ENCODE peak calls at places on chromosomes 6 and 20, in six cellular contexts. J, L, B, K, Z and N are unnamed samples.

GRCh38 chr6:41719796-41720620 is 15.4 kb downstream of the TFEB start:
- DNase-seq in J (no peak), L (peak; percentile 10), B (no peak), K (no peak), Z (no peak), N (no peak)

GRCh38 chr6:75748743-75749538 is at the start of gene MYO6:
- DNase-seq in J (peak; percentile 70), L (peak; percentile 85), B (peak; percentile 84), K (peak; percentile 78), Z (peak; percentile 26), N (peak; percentile 96)

GRCh38 chr6:167130008-167130677 is 7.2 kb downstream of the CCR6 start:
- DNase-seq in J (no peak), L (no peak), B (no peak), K (no peak), Z (no peak), N (no peak)

GRCh38 chr6:149566372-149567193 is at the start of gene GINM1:
- DNase-seq in J (peak; percentile 66), L (peak; percentile 66), B (peak; percentile 63), K (peak; percentile 76), Z (peak; percentile 44), N (peak; percentile 91)

GRCh38 chr20:16308754-16309153 is 264.5 kb downstream of the KIF16B start:
- DNase-seq in J (no peak), L (no peak), B (no peak), K (no peak), Z (no peak), N (no peak)

GRCh38 chr6:121932071-121933009 is 467.1 kb upstream of the HSF2 start:
- DNase-seq in J (no peak), L (no peak), B (no peak), K (peak; percentile 65), Z (peak; percentile 10), N (peak; percentile 29)

GRCh38 chr6:150492507-150492906 is 107.2 kb upstream of the PLEKHG1 start:
- DNase-seq in J (peak; percentile 37), L (no peak), B (no peak), K (no peak), Z (no peak), N (no peak)

GRCh38 chr20:1302578-1303541 is 26.1 kb downstream of the SDCBP2 start:
- DNase-seq in J (peak; percentile 10), L (no peak), B (no peak), K (no peak), Z (no peak), N (no peak)

DNA sequence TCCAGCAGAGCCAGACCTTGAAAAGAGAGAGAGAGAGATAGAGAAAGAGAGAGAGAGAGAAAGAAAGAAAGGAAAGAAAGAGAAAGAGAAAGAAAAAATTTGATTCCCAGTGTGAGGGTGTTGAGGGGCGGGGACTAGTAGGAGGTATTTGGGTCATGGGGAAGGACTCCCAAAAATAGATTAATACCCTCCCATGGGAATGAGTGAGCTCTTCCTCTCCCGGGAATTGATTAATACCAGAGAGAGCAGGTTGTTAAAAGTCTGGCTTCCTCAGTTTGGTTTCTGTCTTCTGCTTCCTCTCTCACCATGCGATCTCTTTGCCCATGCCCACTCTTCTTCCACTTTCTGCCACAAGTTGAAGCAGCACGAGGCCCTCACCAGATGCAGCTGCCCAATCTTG is 28.8 kb upstream of the CFAP206 start:
- DNase-seq in J (no peak), L (no peak), B (no peak), K (no peak), Z (no peak), N (no peak)
- TF ChIP-seq EP300 in J (no peak), L (no peak), B (no peak), K (no peak), Z (no peak), N (no peak)

GRCh38 chr6:90295854-90296345 is 743 bp downstream of the BACH2 start:
- DNase-seq in J (peak; percentile 67), L (peak; percentile 67), B (peak; percentile 59), K (peak; percentile 80), Z (no peak), N (peak; percentile 93)
- TF ChIP-seq CTCF in J (no peak), L (no peak), B (no peak), K (peak; percentile 20), Z (no peak), N (peak; percentile 26)

GRCh38 chr20:17961600-17961965 is 7.0 kb downstream of the SNX5 start:
- DNase-seq in J (no peak), L (no peak), B (no peak), K (no peak), Z (no peak), N (no peak)

GRCh38 chr20:17957505-17958325 is 10.9 kb downstream of the SNX5 start:
- DNase-seq in J (no peak), L (no peak), B (no peak), K (no peak), Z (no peak), N (no peak)

GRCh38 chr20:17958326-17959256 is 10.0 kb downstream of the SNX5 start:
- DNase-seq in J (peak; percentile 79), L (no peak), B (no peak), K (no peak), Z (peak; percentile 88), N (no peak)

GRCh38 chr20:17960927-17961599 is 7.5 kb downstream of the SNX5 start:
- DNase-seq in J (no peak), L (peak; percentile 33), B (no peak), K (no peak), Z (peak; percentile 91), N (no peak)

DNA sequence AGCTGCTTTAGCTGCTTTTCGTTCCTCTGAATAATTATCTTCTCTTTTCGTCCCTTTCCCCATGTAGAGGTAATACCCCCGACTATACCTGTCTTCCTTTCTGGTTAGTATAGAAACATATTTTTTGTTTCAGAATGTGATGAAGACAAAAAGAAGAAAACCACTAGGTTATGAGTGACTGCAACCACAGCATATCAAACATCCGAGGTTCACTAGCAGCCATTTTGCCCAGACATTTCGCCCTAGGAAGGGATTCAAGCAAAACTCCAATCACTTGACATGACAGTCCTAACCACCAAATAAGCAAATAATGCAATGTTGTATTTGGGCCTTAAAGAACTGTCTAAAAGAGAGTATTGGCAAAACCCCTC is 9.4 kb downstream of the SNX5 start:
- DNase-seq in J (no peak), L (no peak), B (no peak), K (no peak), Z (no peak), N (no peak)
- TF ChIP-seq POLR2AphosphoS5 in J (no peak), L (no peak), B (no peak), K (no peak), Z (no peak), N (no peak)

GRCh38 chr6:48397887-48398286 is 286.9 kb upstream of the PTCHD4 start:
- DNase-seq in J (no peak), L (no peak), B (no peak), K (no peak), Z (no peak), N (no peak)
- TF ChIP-seq EP300 in J (no peak), L (no peak), B (no peak), K (no peak), Z (no peak), N (no peak)

DNA sequence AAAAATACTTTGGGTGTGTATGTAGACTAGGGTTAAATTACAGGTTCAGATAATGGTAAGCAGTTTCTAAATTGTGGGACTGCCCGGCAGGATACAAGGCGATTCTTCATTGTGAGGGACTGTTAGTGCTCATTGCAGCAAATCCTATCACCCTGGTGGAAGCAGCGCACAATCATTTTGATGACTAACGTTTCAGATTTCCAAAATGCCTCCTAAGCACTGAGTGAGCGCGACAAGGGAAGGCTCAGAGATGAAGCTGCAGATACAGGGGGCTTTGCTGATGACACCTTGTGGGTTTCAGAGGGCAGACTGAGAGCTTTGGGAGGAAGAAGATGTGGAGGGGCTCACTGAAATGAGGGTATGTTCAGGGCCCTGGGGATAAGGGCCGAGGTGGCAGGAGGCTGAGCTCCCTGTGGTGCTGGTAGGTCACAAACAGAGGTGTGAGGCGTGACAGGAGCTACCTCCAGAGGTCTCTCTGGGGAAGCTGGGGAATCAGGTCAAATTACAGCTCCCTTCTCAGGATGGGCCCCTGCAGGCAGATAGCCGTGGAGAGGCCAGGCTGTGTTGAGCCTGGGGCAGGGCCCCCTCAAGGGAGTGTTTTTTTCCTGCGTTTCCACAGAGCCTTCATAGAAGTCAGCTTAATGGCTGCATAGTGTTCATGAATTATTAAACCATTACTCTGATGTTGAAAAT is 84.5 kb upstream of the FYN start:
- DNase-seq in J (peak; percentile 23), L (no peak), B (no peak), K (no peak), Z (no peak), N (no peak)
- TF ChIP-seq CTCF in J (no peak), L (no peak), B (no peak), K (no peak), Z (peak; percentile 31), N (no peak)

GRCh38 chr6:129673758-129674157 is 36.2 kb downstream of the ARHGAP18 start:
- DNase-seq in J (no peak), L (no peak), B (no peak), K (no peak), Z (no peak), N (no peak)

GRCh38 chr6:129677634-129678325 is 32.2 kb downstream of the ARHGAP18 start:
- DNase-seq in J (peak; percentile 54), L (no peak), B (no peak), K (no peak), Z (no peak), N (no peak)

GRCh38 chr6:129672883-129673631 is 36.9 kb downstream of the ARHGAP18 start:
- DNase-seq in J (no peak), L (no peak), B (no peak), K (no peak), Z (peak; percentile 55), N (no peak)

GRCh38 chr6:129678463-129678862 is 31.5 kb downstream of the ARHGAP18 start:
- DNase-seq in J (no peak), L (no peak), B (no peak), K (no peak), Z (no peak), N (no peak)

DNA sequence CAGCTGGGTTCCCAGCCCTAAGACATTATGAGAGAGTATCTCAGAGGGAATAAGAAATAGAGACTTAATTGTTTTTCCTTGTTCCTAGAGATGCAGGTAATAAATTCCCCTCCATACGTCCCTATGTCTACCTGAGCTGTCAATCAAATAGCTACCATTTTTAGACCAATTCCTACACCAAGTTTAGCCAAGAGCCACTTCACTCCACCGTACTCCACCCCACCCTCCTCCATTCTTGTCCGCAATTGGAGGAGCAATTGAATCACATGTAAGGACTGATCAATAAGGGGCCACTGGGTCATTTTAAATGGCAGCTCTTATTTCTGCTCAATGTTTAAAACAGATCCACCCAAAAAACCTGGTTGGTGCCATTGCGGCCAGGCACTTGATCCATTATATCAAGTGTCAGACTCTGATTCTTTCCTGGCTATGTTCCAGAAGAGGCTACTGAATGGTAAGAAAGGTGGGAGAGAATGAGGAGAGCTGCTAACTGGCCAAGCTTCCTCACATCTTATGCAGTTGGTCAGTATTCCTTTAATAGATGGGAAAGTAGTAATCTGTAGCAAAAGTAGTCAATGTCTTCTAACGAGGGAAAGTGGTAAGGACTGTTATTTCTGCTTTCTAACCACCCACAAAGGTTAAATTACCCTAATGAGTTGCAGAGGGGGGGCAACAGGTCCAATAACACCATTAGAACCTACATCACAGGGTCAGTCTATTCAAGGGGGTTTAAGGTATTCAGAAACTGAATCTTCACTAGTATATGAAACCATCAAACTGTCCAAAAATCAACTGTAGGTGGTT is 34.1 kb downstream of the ARHGAP18 start:
- DNase-seq in J (no peak), L (no peak), B (no peak), K (no peak), Z (no peak), N (no peak)
- TF ChIP-seq POLR2AphosphoS5 in J (no peak), L (no peak), B (no peak), K (no peak), Z (no peak), N (no peak)